ENCODE peak calls at places on chromosomes 11 and 22, in nine cellular contexts. One of them, this sample, is unnamed.
A peak's percentile ranks its signal among the peaks of the same experiment; 100 is the strongest.

GRCh38 chr11:61682093-61682732 is 2.0 kb downstream of the DAGLA start:
- DNase-seq in NCI-H2029: peak; percentile 52
- DNase-seq in RWPE1: no peak
- DNase-seq in stimulated activated CD8-positive, alpha-beta memory T cell treated with anti-CD3 and anti-CD28 coated beads, Interleukin-12 subunit alpha, Interleukin-12 subunit beta, amount 100 ng/mL, for 1 hour: no peak
- DNase-seq in fibroblast of pulmonary artery: no peak
- DNase-seq in GM19239: no peak
- DNase-seq in MCF 10A: no peak
- DNase-seq in IMR-90: no peak
- DNase-seq in stimulated activated CD4-positive, alpha-beta T cell treated with anti-CD3 and anti-CD28 coated beads, TNF-alpha, amount 100 ng/mL, for 24 hours: no peak
- DNase-seq in this sample: no peak

GRCh38 chr11:36376315-36376887 is 80.3 kb downstream of the PRR5L start:
- DNase-seq in RWPE1: no peak
- DNase-seq in fibroblast of pulmonary artery: peak; percentile 60
- DNase-seq in MCF 10A: peak; percentile 42
- DNase-seq in GM19239: no peak
- DNase-seq in NCI-H2029: no peak
- DNase-seq in IMR-90: peak; percentile 18
- DNase-seq in stimulated activated CD8-positive, alpha-beta memory T cell treated with anti-CD3 and anti-CD28 coated beads, Interleukin-12 subunit alpha, Interleukin-12 subunit beta, amount 100 ng/mL, for 1 hour: no peak
- DNase-seq in stimulated activated CD4-positive, alpha-beta T cell treated with anti-CD3 and anti-CD28 coated beads, TNF-alpha, amount 100 ng/mL, for 24 hours: no peak
- DNase-seq in this sample: no peak

GRCh38 chr11:63764712-63765631 is 3.6 kb downstream of the ZFTA start:
- DNase-seq in stimulated activated CD4-positive, alpha-beta T cell treated with anti-CD3 and anti-CD28 coated beads, TNF-alpha, amount 100 ng/mL, for 24 hours: no peak
- DNase-seq in RWPE1: no peak
- DNase-seq in NCI-H2029: no peak
- DNase-seq in IMR-90: no peak
- DNase-seq in GM19239: peak; percentile 26
- DNase-seq in MCF 10A: no peak
- DNase-seq in stimulated activated CD8-positive, alpha-beta memory T cell treated with anti-CD3 and anti-CD28 coated beads, Interleukin-12 subunit alpha, Interleukin-12 subunit beta, amount 100 ng/mL, for 1 hour: no peak
- DNase-seq in fibroblast of pulmonary artery: peak; percentile 50
- DNase-seq in this sample: no peak

GRCh38 chr11:107583629-107584195 is 7.2 kb upstream of the ELMOD1 start:
- DNase-seq in RWPE1: no peak
- DNase-seq in NCI-H2029: no peak
- DNase-seq in GM19239: no peak
- DNase-seq in fibroblast of pulmonary artery: no peak
- DNase-seq in stimulated activated CD4-positive, alpha-beta T cell treated with anti-CD3 and anti-CD28 coated beads, TNF-alpha, amount 100 ng/mL, for 24 hours: no peak
- DNase-seq in MCF 10A: no peak
- DNase-seq in stimulated activated CD8-positive, alpha-beta memory T cell treated with anti-CD3 and anti-CD28 coated beads, Interleukin-12 subunit alpha, Interleukin-12 subunit beta, amount 100 ng/mL, for 1 hour: no peak
- DNase-seq in IMR-90: peak; percentile 35
- DNase-seq in this sample: no peak

GRCh38 chr11:121082670-121083069 is 18.4 kb upstream of the TECTA start:
- DNase-seq in fibroblast of pulmonary artery: peak; percentile 24
- DNase-seq in NCI-H2029: no peak
- DNase-seq in stimulated activated CD8-positive, alpha-beta memory T cell treated with anti-CD3 and anti-CD28 coated beads, Interleukin-12 subunit alpha, Interleukin-12 subunit beta, amount 100 ng/mL, for 1 hour: no peak
- DNase-seq in GM19239: no peak
- DNase-seq in IMR-90: peak; percentile 16
- DNase-seq in MCF 10A: peak; percentile 23
- DNase-seq in RWPE1: no peak
- DNase-seq in stimulated activated CD4-positive, alpha-beta T cell treated with anti-CD3 and anti-CD28 coated beads, TNF-alpha, amount 100 ng/mL, for 24 hours: no peak
- DNase-seq in this sample: no peak

GRCh38 chr11:64849600-64850356 is 5.3 kb upstream of the CDC42BPG start:
- DNase-seq in IMR-90: no peak
- DNase-seq in MCF 10A: no peak
- DNase-seq in GM19239: no peak
- DNase-seq in fibroblast of pulmonary artery: peak; percentile 51
- DNase-seq in RWPE1: no peak
- DNase-seq in stimulated activated CD8-positive, alpha-beta memory T cell treated with anti-CD3 and anti-CD28 coated beads, Interleukin-12 subunit alpha, Interleukin-12 subunit beta, amount 100 ng/mL, for 1 hour: no peak
- DNase-seq in NCI-H2029: no peak
- DNase-seq in stimulated activated CD4-positive, alpha-beta T cell treated with anti-CD3 and anti-CD28 coated beads, TNF-alpha, amount 100 ng/mL, for 24 hours: no peak
- DNase-seq in this sample: no peak

GRCh38 chr22:45344339-45344738 is 34.6 kb downstream of the FAM118A start:
- DNase-seq in RWPE1: no peak
- DNase-seq in stimulated activated CD8-positive, alpha-beta memory T cell treated with anti-CD3 and anti-CD28 coated beads, Interleukin-12 subunit alpha, Interleukin-12 subunit beta, amount 100 ng/mL, for 1 hour: no peak
- DNase-seq in NCI-H2029: no peak
- DNase-seq in MCF 10A: no peak
- DNase-seq in IMR-90: no peak
- DNase-seq in stimulated activated CD4-positive, alpha-beta T cell treated with anti-CD3 and anti-CD28 coated beads, TNF-alpha, amount 100 ng/mL, for 24 hours: no peak
- DNase-seq in GM19239: no peak
- DNase-seq in fibroblast of pulmonary artery: peak; percentile 31
- DNase-seq in this sample: no peak

GRCh38 chr11:59182457-59183151 is 10.7 kb downstream of the DTX4 start:
- DNase-seq in stimulated activated CD4-positive, alpha-beta T cell treated with anti-CD3 and anti-CD28 coated beads, TNF-alpha, amount 100 ng/mL, for 24 hours: no peak
- DNase-seq in RWPE1: no peak
- DNase-seq in MCF 10A: peak; percentile 67
- DNase-seq in IMR-90: no peak
- DNase-seq in fibroblast of pulmonary artery: no peak
- DNase-seq in stimulated activated CD8-positive, alpha-beta memory T cell treated with anti-CD3 and anti-CD28 coated beads, Interleukin-12 subunit alpha, Interleukin-12 subunit beta, amount 100 ng/mL, for 1 hour: no peak
- DNase-seq in NCI-H2029: no peak
- DNase-seq in GM19239: no peak
- DNase-seq in this sample: no peak

GRCh38 chr11:13667795-13668101 is 720 bp upstream of the FAR1 start:
- DNase-seq in GM19239: no peak
- DNase-seq in stimulated activated CD4-positive, alpha-beta T cell treated with anti-CD3 and anti-CD28 coated beads, TNF-alpha, amount 100 ng/mL, for 24 hours: no peak
- DNase-seq in RWPE1: no peak
- DNase-seq in MCF 10A: no peak
- DNase-seq in fibroblast of pulmonary artery: no peak
- DNase-seq in IMR-90: no peak
- DNase-seq in NCI-H2029: no peak
- DNase-seq in stimulated activated CD8-positive, alpha-beta memory T cell treated with anti-CD3 and anti-CD28 coated beads, Interleukin-12 subunit alpha, Interleukin-12 subunit beta, amount 100 ng/mL, for 1 hour: no peak
- DNase-seq in this sample: no peak

GRCh38 chr11:34358258-34358665 is 452 bp upstream of the ABTB2 start:
- DNase-seq in MCF 10A: peak; percentile 81
- DNase-seq in GM19239: no peak
- DNase-seq in stimulated activated CD8-positive, alpha-beta memory T cell treated with anti-CD3 and anti-CD28 coated beads, Interleukin-12 subunit alpha, Interleukin-12 subunit beta, amount 100 ng/mL, for 1 hour: no peak
- DNase-seq in IMR-90: peak; percentile 24
- DNase-seq in stimulated activated CD4-positive, alpha-beta T cell treated with anti-CD3 and anti-CD28 coated beads, TNF-alpha, amount 100 ng/mL, for 24 hours: no peak
- DNase-seq in RWPE1: peak; percentile 86
- DNase-seq in NCI-H2029: peak; percentile 81
- DNase-seq in fibroblast of pulmonary artery: peak; percentile 70
- DNase-seq in this sample: peak; percentile 46

GRCh38 chr11:45092901-45093760 is 53.3 kb upstream of the PRDM11 start:
- DNase-seq in MCF 10A: no peak
- DNase-seq in GM19239: no peak
- DNase-seq in IMR-90: peak; percentile 85
- DNase-seq in NCI-H2029: no peak
- DNase-seq in stimulated activated CD8-positive, alpha-beta memory T cell treated with anti-CD3 and anti-CD28 coated beads, Interleukin-12 subunit alpha, Interleukin-12 subunit beta, amount 100 ng/mL, for 1 hour: peak; percentile 15
- DNase-seq in fibroblast of pulmonary artery: peak; percentile 76
- DNase-seq in RWPE1: no peak
- DNase-seq in stimulated activated CD4-positive, alpha-beta T cell treated with anti-CD3 and anti-CD28 coated beads, TNF-alpha, amount 100 ng/mL, for 24 hours: peak; percentile 16
- DNase-seq in this sample: peak; percentile 72

GRCh38 chr11:134282121-134283045 is 6.2 kb downstream of the GLB1L3 start:
- DNase-seq in fibroblast of pulmonary artery: no peak
- DNase-seq in MCF 10A: peak; percentile 20
- DNase-seq in stimulated activated CD8-positive, alpha-beta memory T cell treated with anti-CD3 and anti-CD28 coated beads, Interleukin-12 subunit alpha, Interleukin-12 subunit beta, amount 100 ng/mL, for 1 hour: no peak
- DNase-seq in RWPE1: no peak
- DNase-seq in stimulated activated CD4-positive, alpha-beta T cell treated with anti-CD3 and anti-CD28 coated beads, TNF-alpha, amount 100 ng/mL, for 24 hours: no peak
- DNase-seq in NCI-H2029: no peak
- DNase-seq in GM19239: no peak
- DNase-seq in IMR-90: no peak
- DNase-seq in this sample: no peak

GRCh38 chr22:30234786-30235470 is 11.6 kb downstream of the LIF start:
- DNase-seq in stimulated activated CD4-positive, alpha-beta T cell treated with anti-CD3 and anti-CD28 coated beads, TNF-alpha, amount 100 ng/mL, for 24 hours: no peak
- DNase-seq in MCF 10A: no peak
- DNase-seq in GM19239: no peak
- DNase-seq in fibroblast of pulmonary artery: no peak
- DNase-seq in stimulated activated CD8-positive, alpha-beta memory T cell treated with anti-CD3 and anti-CD28 coated beads, Interleukin-12 subunit alpha, Interleukin-12 subunit beta, amount 100 ng/mL, for 1 hour: no peak
- DNase-seq in NCI-H2029: no peak
- DNase-seq in RWPE1: no peak
- DNase-seq in IMR-90: peak; percentile 82
- DNase-seq in this sample: no peak